ENCODE peak calls at places on chromosomes 6 and 20, in six cellular contexts. U is endothelial cell of umbilical vein, G is A549, C is spleen, Z is testis, K is IMR-90. X is an unnamed sample.
A peak's percentile ranks its signal among the peaks of the same experiment; 100 is the strongest.

GRCh38 chr6:12923644-12924235 is 207.2 kb downstream of the PHACTR1 start:
- DNase-seq in U (peak; percentile 20), G (no peak), C (no peak), Z (no peak), K (no peak), X (no peak)

GRCh38 chr20:46650575-46651090 is 626 bp downstream of the SLC13A3 start:
- DNase-seq in U (no peak), G (no peak), C (no peak), Z (no peak), K (no peak), X (no peak)

GRCh38 chr6:136890986-136891385 is 31.1 kb upstream of the SLC35D3 start:
- DNase-seq in U (no peak), G (no peak), C (no peak), Z (no peak), K (peak; percentile 23), X (no peak)

GRCh38 chr6:21327326-21328140 is 266.0 kb upstream of the SOX4 start:
- DNase-seq in U (no peak), G (no peak), C (no peak), Z (no peak), K (no peak), X (no peak)

GRCh38 chr6:2108700-2109306 is 136.6 kb downstream of the GMDS start:
- DNase-seq in U (no peak), G (no peak), C (no peak), Z (no peak), K (no peak), X (no peak)

GRCh38 chr6:160420253-160420968 is 72.2 kb downstream of the SLC22A3 start:
- DNase-seq in U (no peak), G (no peak), C (no peak), Z (no peak), K (no peak), X (no peak)

GRCh38 chr6:27791182-27791939 is 120.8 kb downstream of the OR2B2 start:
- DNase-seq in U (peak; percentile 88), G (peak; percentile 47), C (no peak), Z (peak; percentile 78), K (peak; percentile 87), X (no peak)

GRCh38 chr20:50478162-50479036 is 31.8 kb upstream of the PTPN1 start:
- DNase-seq in U (no peak), G (peak; percentile 64), C (peak; percentile 92), Z (peak; percentile 66), K (peak; percentile 29), X (peak; percentile 92)

GRCh38 chr20:36070451-36070850 is 84.1 kb upstream of the EPB41L1 start:
- DNase-seq in U (no peak), G (no peak), C (no peak), Z (no peak), K (no peak), X (no peak)

GRCh38 chr6:33414592-33415271 is 3.2 kb downstream of the CUTA start:
- DNase-seq in U (no peak), G (no peak), C (peak; percentile 78), Z (no peak), K (no peak), X (no peak)

GRCh38 chr6:74259931-74260330 is 563.9 kb downstream of the CD109 start:
- DNase-seq in U (no peak), G (no peak), C (no peak), Z (no peak), K (peak; percentile 60), X (no peak)

GRCh38 chr20:32961956-32962517 is 42.2 kb downstream of the SUN5 start:
- DNase-seq in U (no peak), G (no peak), C (no peak), Z (no peak), K (no peak), X (no peak)

GRCh38 chr6:46421239-46421638 is 70.0 kb downstream of the RCAN2 start:
- DNase-seq in U (no peak), G (no peak), C (no peak), Z (no peak), K (no peak), X (no peak)

DNA sequence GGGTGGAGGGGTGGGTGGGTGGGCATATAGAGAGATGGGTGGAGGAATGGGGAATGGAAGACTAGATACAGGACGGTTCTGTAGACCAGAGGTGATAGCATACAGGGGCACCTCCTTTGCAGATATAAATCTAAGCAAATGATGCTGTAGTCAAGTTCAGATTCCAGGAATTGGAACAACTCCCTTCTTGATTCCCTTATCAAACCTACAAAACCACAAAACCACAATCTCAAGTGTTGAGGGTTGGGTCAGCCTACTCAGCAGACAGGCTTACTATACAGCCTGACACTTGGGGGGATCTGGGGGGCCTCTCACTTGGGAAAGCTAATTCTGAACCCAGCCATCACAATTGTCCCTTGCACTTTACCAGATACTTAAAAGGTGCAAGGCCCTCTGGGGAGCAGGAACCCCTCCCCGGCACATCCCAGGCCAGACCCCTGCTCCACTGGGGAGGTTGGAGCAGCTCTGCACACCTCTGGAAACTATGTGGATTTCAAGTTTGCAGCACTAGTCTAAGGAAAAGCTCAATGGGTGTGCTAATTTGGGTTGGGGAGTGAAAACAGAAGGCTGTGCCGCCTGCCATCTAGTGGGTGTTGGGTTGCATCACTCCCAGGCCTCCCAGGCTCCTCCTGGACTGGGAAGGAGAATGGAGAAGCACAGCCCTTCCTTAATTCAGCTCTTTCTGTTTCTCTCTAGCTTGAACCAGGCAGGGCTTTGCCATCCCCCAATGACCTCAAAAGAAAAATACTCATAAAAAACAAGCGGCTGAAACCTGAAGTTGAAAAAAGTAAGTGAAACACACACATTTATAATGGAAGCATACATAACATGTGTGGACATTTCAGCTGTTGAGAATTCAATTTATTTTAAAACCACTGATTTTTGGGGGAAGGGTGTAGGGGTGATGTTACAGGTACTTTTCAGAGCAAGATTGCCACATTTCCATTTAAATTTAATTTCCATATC is 121.2 kb upstream of the LAMP5 start:
- DNase-seq in U (peak; percentile 37), G (peak; percentile 73), C (no peak), Z (peak; percentile 74), K (peak; percentile 73), X (no peak)
- TF ChIP-seq CTCF in U (peak; percentile 54), G (peak; percentile 86), C (no peak), Z (peak; percentile 48), K (peak; percentile 92), X (no peak)

DNA sequence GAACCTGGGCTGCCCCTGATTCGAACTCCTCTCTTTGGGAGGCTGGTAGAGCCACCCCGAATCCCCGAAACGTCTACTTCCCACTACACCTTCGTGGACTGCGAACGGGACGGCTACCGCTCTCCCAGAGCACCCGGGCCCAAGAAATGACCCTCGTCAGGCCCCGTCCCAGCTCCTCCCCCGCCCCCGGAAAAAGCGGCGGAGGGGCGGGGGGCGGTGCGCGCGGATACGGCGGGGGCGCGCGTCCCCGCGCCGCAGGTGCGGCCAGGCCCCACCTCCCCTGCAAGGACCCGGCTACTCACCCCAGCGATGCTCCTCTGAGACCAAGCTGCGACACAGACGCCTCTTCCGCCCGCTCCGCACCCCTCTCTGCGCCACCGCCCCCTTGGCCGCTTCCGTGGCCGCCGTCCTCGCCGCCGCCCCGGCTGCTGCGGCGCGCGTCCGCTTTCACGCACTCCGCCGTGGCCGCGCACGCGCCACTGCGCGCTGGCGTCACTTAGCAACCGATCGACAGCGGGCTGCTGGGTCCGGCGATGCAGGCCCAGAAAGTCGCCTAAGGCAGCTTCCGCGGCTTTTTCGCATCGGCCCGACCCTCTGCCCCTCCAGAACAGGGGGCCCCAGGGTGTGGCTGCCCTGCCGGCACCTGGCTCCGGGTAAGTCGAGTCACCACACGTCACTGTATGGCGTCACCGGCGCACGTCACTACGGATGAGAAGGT is at the start of gene BTBD9:
- DNase-seq in U (peak; percentile 88), G (peak; percentile 34), C (peak; percentile 97), Z (peak; percentile 90), K (peak; percentile 83), X (peak; percentile 69)
- TF ChIP-seq POLR2A in U (peak; percentile 53), G (peak; percentile 38), C (no peak), Z (no peak), K (peak; percentile 63), X (no peak)

GRCh38 chr6:49553353-49553752 is 2.9 kb downstream of the C6orf141 start:
- DNase-seq in U (no peak), G (no peak), C (no peak), Z (no peak), K (peak; percentile 1), X (no peak)

GRCh38 chr6:49552596-49552995 is 2.1 kb downstream of the C6orf141 start:
- DNase-seq in U (no peak), G (no peak), C (no peak), Z (no peak), K (no peak), X (no peak)

GRCh38 chr6:49551126-49551865 is 828 bp downstream of the C6orf141 start:
- DNase-seq in U (peak; percentile 40), G (no peak), C (no peak), Z (peak; percentile 47), K (no peak), X (no peak)

GRCh38 chr6:49550413-49551125 is at the start of gene C6orf141:
- DNase-seq in U (peak; percentile 24), G (peak; percentile 60), C (no peak), Z (peak; percentile 82), K (no peak), X (peak; percentile 86)

GRCh38 chr6:49551866-49552129 is 1.3 kb downstream of the C6orf141 start:
- DNase-seq in U (no peak), G (no peak), C (no peak), Z (no peak), K (no peak), X (no peak)
- H3K4me3 ChIP-seq in U (peak overlapping the region; percentile 71), G (peak overlapping the region; percentile 65), C (no peak overlapping the region), Z (peak overlapping the region; percentile 58), K (no peak overlapping the region), X (peak overlapping the region; percentile 28)

DNA sequence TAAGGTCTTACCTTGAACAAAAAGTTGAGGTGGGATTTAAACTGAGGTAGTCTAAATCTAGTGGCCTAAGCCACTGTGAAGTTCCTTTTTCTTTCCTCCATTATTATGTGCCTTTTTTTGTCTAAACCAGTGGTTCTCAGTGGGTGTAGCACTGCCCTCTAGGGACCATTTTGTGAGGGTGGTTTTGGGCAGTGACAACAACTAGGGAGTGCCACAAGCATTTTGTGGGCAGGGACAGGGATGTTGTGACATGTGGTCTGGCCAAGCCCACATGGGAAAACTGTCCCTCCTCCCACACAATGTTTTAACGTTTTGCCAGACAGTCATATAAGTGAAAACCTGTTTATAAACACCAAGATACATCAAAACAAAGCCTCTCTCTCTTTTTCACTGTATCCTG is 899.4 kb upstream of the FLRT3 start:
- DNase-seq in U (peak; percentile 69), G (peak; percentile 8), C (no peak), Z (peak; percentile 53), K (peak; percentile 5), X (no peak)
- TF ChIP-seq CTCF in U (peak; percentile 71), G (peak; percentile 35), C (no peak), Z (peak; percentile 17), K (peak; percentile 20), X (no peak)

DNA sequence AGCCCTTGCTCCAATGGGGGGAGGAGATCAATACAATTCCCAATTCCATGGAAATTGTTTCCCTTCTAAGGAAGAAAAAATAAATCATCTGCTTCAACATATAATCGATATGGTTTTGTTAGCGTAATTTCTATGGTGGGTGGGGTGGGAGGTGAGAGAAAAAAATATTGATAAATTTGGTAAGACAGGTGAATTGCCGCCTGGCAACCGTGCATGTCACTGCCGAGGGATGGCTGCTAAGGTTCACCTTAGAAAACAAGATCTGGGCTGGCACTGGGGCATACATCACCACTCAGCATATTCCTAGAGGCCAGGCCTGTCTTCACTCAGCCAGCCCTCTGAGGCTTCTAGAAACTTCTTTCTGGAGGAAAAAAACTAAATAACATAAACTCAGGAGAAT is 104.1 kb downstream of the ZNF217 start:
- DNase-seq in U (no peak), G (no peak), C (no peak), Z (no peak), K (no peak), X (no peak)
- TF ChIP-seq POLR2A in U (no peak), G (no peak), C (no peak), Z (no peak), K (no peak), X (no peak)